ENCODE peak calls at places on chromosomes 7 and 10, in four cellular contexts. One of them, this sample, is unnamed.

GRCh38 chr7:44223362-44224114 is 22.8 kb downstream of the YKT6 start:
- DNase-seq in bronchial epithelial cell: no peak
- DNase-seq in fibroblast of villous mesenchyme: no peak
- DNase-seq in dorsolateral prefrontal cortex: no peak
- DNase-seq in this sample: no peak

GRCh38 chr7:136923111-136923510 is 54.7 kb downstream of the CHRM2 start:
- DNase-seq in bronchial epithelial cell: no peak
- DNase-seq in fibroblast of villous mesenchyme: peak; percentile 76
- DNase-seq in dorsolateral prefrontal cortex: no peak
- DNase-seq in this sample: peak; percentile 69

GRCh38 chr10:60341969-60342368 is 47.7 kb downstream of the ANK3 start:
- DNase-seq in bronchial epithelial cell: no peak
- DNase-seq in fibroblast of villous mesenchyme: no peak
- DNase-seq in dorsolateral prefrontal cortex: no peak
- DNase-seq in this sample: no peak

GRCh38 chr7:80183900-80184685 is 49.5 kb downstream of the GNAI1 start:
- DNase-seq in bronchial epithelial cell: no peak
- DNase-seq in fibroblast of villous mesenchyme: no peak
- DNase-seq in dorsolateral prefrontal cortex: no peak
- DNase-seq in this sample: no peak

GRCh38 chr7:112502700-112503099 is 21.9 kb downstream of the LSMEM1 start:
- DNase-seq in bronchial epithelial cell: no peak
- DNase-seq in fibroblast of villous mesenchyme: no peak
- DNase-seq in dorsolateral prefrontal cortex: no peak
- DNase-seq in this sample: no peak

GRCh38 chr10:21329995-21330627 is 195.4 kb downstream of the SKIDA1 start:
- DNase-seq in bronchial epithelial cell: peak; percentile 83
- DNase-seq in fibroblast of villous mesenchyme: peak; percentile 91
- DNase-seq in dorsolateral prefrontal cortex: no peak
- DNase-seq in this sample: peak; percentile 91

GRCh38 chr7:83863906-83864305 is 215.0 kb upstream of the SEMA3E start:
- DNase-seq in bronchial epithelial cell: no peak
- DNase-seq in fibroblast of villous mesenchyme: no peak
- DNase-seq in dorsolateral prefrontal cortex: no peak
- DNase-seq in this sample: no peak

GRCh38 chr10:46546591-46547330 is 9.7 kb downstream of the GPRIN2 start:
- DNase-seq in bronchial epithelial cell: peak; percentile 68
- DNase-seq in fibroblast of villous mesenchyme: no peak
- DNase-seq in dorsolateral prefrontal cortex: peak; percentile 19
- DNase-seq in this sample: no peak

GRCh38 chr10:68095176-68095575 is 14.1 kb upstream of the MYPN start:
- DNase-seq in bronchial epithelial cell: peak; percentile 72
- DNase-seq in fibroblast of villous mesenchyme: no peak
- DNase-seq in dorsolateral prefrontal cortex: no peak
- DNase-seq in this sample: peak; percentile 38

GRCh38 chr7:92645531-92646061 is 55.4 kb upstream of the FAM133B start:
- DNase-seq in bronchial epithelial cell: peak; percentile 95
- DNase-seq in fibroblast of villous mesenchyme: no peak
- DNase-seq in dorsolateral prefrontal cortex: no peak
- DNase-seq in this sample: no peak

GRCh38 chr10:124722812-124723783 is 21.1 kb downstream of the FAM53B start:
- DNase-seq in bronchial epithelial cell: peak; percentile 69
- DNase-seq in fibroblast of villous mesenchyme: no peak
- DNase-seq in dorsolateral prefrontal cortex: no peak
- DNase-seq in this sample: no peak

GRCh38 chr7:28081016-28081415 is 99.6 kb downstream of the JAZF1 start:
- DNase-seq in bronchial epithelial cell: no peak
- DNase-seq in fibroblast of villous mesenchyme: peak; percentile 69
- DNase-seq in dorsolateral prefrontal cortex: no peak
- DNase-seq in this sample: no peak

GRCh38 chr7:39688611-39689485 is 65.5 kb downstream of the RALA start:
- DNase-seq in bronchial epithelial cell: peak; percentile 72
- DNase-seq in fibroblast of villous mesenchyme: peak; percentile 36
- DNase-seq in dorsolateral prefrontal cortex: no peak
- DNase-seq in this sample: no peak

GRCh38 chr7:67033251-67033650 is 36.6 kb downstream of the TYW1 start:
- DNase-seq in bronchial epithelial cell: no peak
- DNase-seq in fibroblast of villous mesenchyme: no peak
- DNase-seq in dorsolateral prefrontal cortex: no peak
- DNase-seq in this sample: no peak

DNA sequence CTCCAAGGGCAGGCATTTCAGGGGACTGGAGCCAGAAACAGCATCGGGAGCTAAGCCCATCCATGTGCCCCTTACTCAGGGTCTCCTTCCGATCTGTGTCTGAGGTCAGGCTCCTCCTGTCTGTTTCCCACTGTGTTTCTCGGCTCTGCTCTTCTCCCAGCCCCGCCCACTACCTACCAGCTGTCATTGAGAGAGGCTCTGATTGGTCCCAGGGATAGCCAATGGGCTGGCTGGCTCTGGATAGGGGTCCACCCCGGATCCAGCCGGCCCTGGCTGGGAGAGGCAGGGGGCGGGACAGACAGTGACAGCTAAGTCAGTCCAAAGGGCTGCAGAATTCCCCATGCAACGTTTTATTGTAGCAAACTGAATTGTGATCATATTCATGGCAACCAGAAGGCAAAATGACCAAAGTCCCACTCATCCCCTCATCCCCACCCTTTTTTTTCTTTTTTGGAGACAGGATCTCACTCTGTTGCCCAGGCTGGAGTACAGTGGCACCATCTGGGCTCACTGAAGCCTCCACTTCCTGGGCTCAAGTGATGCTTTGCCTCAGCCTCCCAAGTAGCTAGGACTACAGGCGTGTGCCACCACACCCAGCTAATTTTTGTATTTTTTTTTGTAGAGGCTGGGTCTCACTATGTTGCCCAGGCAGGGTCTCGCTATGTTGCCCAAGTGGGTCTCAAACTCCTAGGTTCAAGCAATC is 76.3 kb downstream of the CLIP2 start:
- DNase-seq in bronchial epithelial cell: peak; percentile 13
- DNase-seq in fibroblast of villous mesenchyme: peak; percentile 38
- DNase-seq in dorsolateral prefrontal cortex: peak; percentile 74
- DNase-seq in this sample: peak; percentile 39
- TF ChIP-seq CTCF in bronchial epithelial cell: no peak
- TF ChIP-seq CTCF in fibroblast of villous mesenchyme: no peak
- TF ChIP-seq CTCF in dorsolateral prefrontal cortex: no peak
- TF ChIP-seq CTCF in this sample: no peak

GRCh38 chr10:16751244-16751643 is 66.0 kb downstream of the RSU1 start:
- DNase-seq in bronchial epithelial cell: no peak
- DNase-seq in fibroblast of villous mesenchyme: no peak
- DNase-seq in dorsolateral prefrontal cortex: no peak
- DNase-seq in this sample: no peak
- H3K4me3 ChIP-seq in bronchial epithelial cell: no peak overlapping the region
- H3K4me3 ChIP-seq in fibroblast of villous mesenchyme: no peak overlapping the region
- H3K4me3 ChIP-seq in dorsolateral prefrontal cortex: no peak overlapping the region
- H3K4me3 ChIP-seq in this sample: no peak overlapping the region

DNA sequence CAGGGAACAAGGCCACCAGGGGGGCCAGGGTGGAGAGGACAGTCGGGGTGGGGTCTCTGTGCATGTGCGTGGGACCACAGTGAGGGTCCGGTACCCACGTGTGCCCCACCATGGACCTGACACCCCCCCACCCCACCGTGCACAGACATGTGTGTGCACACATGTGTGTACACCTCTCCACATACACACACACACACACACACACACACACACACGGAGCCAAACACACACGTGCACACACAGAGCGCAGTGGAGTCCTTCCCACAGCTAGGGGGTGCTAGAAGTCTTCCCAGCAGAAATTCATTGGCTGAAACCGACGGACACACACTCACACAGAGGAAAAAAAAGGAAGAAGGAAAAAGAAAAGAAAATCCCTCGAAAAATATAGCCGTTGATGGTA is 42.8 kb upstream of the GNA12 start:
- DNase-seq in bronchial epithelial cell: peak; percentile 61
- DNase-seq in fibroblast of villous mesenchyme: peak; percentile 75
- DNase-seq in dorsolateral prefrontal cortex: no peak
- DNase-seq in this sample: peak; percentile 76
- TF ChIP-seq CTCF in bronchial epithelial cell: peak; percentile 89
- TF ChIP-seq CTCF in fibroblast of villous mesenchyme: peak; percentile 94
- TF ChIP-seq CTCF in dorsolateral prefrontal cortex: peak; percentile 55
- TF ChIP-seq CTCF in this sample: peak; percentile 94

GRCh38 chr7:140519007-140519399 is 39.7 kb upstream of the MKRN1 start:
- DNase-seq in bronchial epithelial cell: no peak
- DNase-seq in fibroblast of villous mesenchyme: no peak
- DNase-seq in dorsolateral prefrontal cortex: no peak
- DNase-seq in this sample: no peak

GRCh38 chr7:140521426-140521825 is 42.1 kb upstream of the MKRN1 start:
- DNase-seq in bronchial epithelial cell: no peak
- DNase-seq in fibroblast of villous mesenchyme: no peak
- DNase-seq in dorsolateral prefrontal cortex: no peak
- DNase-seq in this sample: no peak

GRCh38 chr7:140517546-140518369 is 38.5 kb upstream of the MKRN1 start:
- DNase-seq in bronchial epithelial cell: peak; percentile 79
- DNase-seq in fibroblast of villous mesenchyme: peak; percentile 92
- DNase-seq in dorsolateral prefrontal cortex: peak; percentile 88
- DNase-seq in this sample: peak; percentile 89

GRCh38 chr7:140518370-140519006 is 39.2 kb upstream of the MKRN1 start:
- DNase-seq in bronchial epithelial cell: no peak
- DNase-seq in fibroblast of villous mesenchyme: no peak
- DNase-seq in dorsolateral prefrontal cortex: no peak
- DNase-seq in this sample: no peak
- H3K4me3 ChIP-seq in bronchial epithelial cell: no peak overlapping the region
- H3K4me3 ChIP-seq in fibroblast of villous mesenchyme: no peak overlapping the region
- H3K4me3 ChIP-seq in dorsolateral prefrontal cortex: no peak overlapping the region
- H3K4me3 ChIP-seq in this sample: no peak overlapping the region

DNA sequence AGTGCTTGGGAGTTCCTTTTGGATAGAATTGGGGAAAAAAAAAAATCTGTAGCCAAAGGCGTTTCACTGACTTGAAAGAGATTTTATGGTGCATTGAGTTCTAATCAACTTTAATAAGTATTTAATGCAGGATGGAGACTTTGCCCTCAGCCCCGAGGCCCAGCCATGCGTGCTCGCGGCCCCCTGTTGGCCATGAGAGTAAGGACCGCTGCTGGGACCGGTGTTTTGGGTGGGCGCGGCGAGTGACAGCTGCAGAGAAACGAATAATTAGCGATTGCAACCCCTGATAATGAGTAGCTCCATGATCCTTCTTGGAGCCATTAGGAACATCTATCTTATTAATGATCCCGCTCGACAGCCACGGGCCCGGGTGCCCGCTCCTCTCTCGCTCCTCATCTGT is 347.4 kb downstream of the RPS24 start:
- DNase-seq in bronchial epithelial cell: no peak
- DNase-seq in fibroblast of villous mesenchyme: no peak
- DNase-seq in dorsolateral prefrontal cortex: no peak
- DNase-seq in this sample: no peak
- TF ChIP-seq CTCF in bronchial epithelial cell: no peak
- TF ChIP-seq CTCF in fibroblast of villous mesenchyme: peak; percentile 45
- TF ChIP-seq CTCF in dorsolateral prefrontal cortex: no peak
- TF ChIP-seq CTCF in this sample: peak; percentile 45

This sample was measured in astrocyte of the spinal cord.